ENCODE peak calls at places on chromosomes 3 and 15, in four cellular contexts. G is heart left ventricle, F is tibial nerve, C is lower leg skin. B is an unnamed sample.
A peak's percentile ranks its signal among the peaks of the same experiment; 100 is the strongest.

GRCh38 chr3:180467177-180467576 is 134.8 kb upstream of the TTC14 start:
- DNase-seq in F (no peak), C (no peak), G (no peak), B (no peak)

GRCh38 chr15:52050416-52050815 is 31.4 kb downstream of the MAPK6 start:
- DNase-seq in C (no peak), G (no peak), F (no peak), B (no peak)

GRCh38 chr3:14492948-14493881 is 46.9 kb downstream of the GRIP2 start:
- DNase-seq in F (no peak), G (no peak), C (no peak), B (no peak)

GRCh38 chr3:124650798-124651197 is 79.5 kb upstream of the UMPS start:
- DNase-seq in F (no peak), C (no peak), G (no peak), B (no peak)

GRCh38 chr15:28942521-28943035 is 56.8 kb downstream of the APBA2 start:
- DNase-seq in C (peak; percentile 54), F (no peak), G (no peak), B (no peak)

GRCh38 chr3:174547801-174548200 is 311.3 kb upstream of the NAALADL2 start:
- DNase-seq in G (no peak), F (no peak), C (no peak), B (no peak)

GRCh38 chr3:127697531-127698240 is 24.9 kb downstream of the ABTB1 start:
- DNase-seq in F (peak; percentile 69), C (peak; percentile 95), G (peak; percentile 90), B (peak; percentile 81)

GRCh38 chr3:89043406-89043947 is 63.9 kb upstream of the EPHA3 start:
- DNase-seq in C (no peak), F (no peak), G (no peak), B (no peak)

GRCh38 chr3:115930168-115930567 is 306.9 kb downstream of the GAP43 start:
- DNase-seq in F (no peak), G (no peak), C (no peak), B (no peak)

GRCh38 chr3:78601249-78601648 is 1166.5 kb downstream of the ROBO1 start:
- DNase-seq in C (no peak), G (no peak), F (no peak), B (no peak)

GRCh38 chr3:33602829-33603228 is 115.2 kb downstream of the CLASP2 start:
- DNase-seq in F (no peak), G (peak; percentile 44), C (no peak), B (no peak)

GRCh38 chr3:86180696-86181095 is 810.3 kb downstream of the VGLL3 start:
- DNase-seq in F (no peak), C (no peak), G (no peak), B (no peak)

GRCh38 chr3:51397389-51397788 is 6.3 kb downstream of the RBM15B start:
- DNase-seq in G (no peak), F (no peak), C (peak; percentile 45), B (no peak)

GRCh38 chr3:51393564-51393963 is 2.5 kb downstream of the RBM15B start:
- DNase-seq in G (no peak), C (peak; percentile 81), F (no peak), B (no peak)

GRCh38 chr3:51396401-51396800 is 5.3 kb downstream of the RBM15B start:
- DNase-seq in F (no peak), C (peak; percentile 52), G (no peak), B (no peak)

GRCh38 chr3:51394541-51394940 is 3.5 kb downstream of the RBM15B start:
- DNase-seq in G (no peak), F (no peak), C (peak; percentile 77), B (no peak)

GRCh38 chr3:51395493-51396213 is 4.6 kb downstream of the RBM15B start:
- DNase-seq in F (no peak), G (no peak), C (peak; percentile 64), B (no peak)
- TF ChIP-seq POLR2A in F (no peak), G (no peak), C (no peak), B (peak; percentile 30)

DNA sequence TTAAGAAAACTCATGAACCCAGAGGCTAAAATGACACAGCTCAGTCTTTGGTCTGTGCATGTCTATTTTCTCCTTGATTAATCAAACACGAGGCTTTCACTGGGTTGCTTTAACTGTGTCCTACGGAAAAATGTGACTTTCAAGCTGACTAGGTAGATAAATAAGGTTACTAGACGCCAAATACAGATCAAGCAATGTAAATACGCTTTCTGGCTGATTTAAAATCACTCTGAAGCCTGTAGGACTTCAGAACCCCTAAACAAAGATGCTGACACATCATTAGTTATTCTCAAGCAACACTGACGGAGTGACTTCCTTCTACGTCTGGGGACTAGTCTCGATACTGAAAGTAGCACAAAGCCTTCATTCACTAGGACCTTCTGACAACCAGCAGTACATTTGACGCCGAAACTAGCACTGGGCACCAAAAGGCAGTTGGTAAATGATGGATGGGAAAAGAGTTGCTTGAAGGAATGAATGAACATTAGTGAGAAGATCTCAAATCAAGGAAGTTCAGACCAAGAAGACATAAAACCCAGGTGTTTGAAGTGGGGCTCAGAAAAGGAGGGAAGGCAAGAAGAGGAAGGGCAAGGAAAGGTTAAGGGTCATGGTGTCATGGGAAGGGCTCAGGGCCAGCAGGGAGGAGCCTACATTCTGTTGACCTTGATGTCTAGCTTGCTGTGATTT is 67.1 kb upstream of the CDV3 start:
- DNase-seq in F (no peak), G (no peak), C (no peak), B (no peak)
- TF ChIP-seq POLR2A in F (no peak), G (no peak), C (no peak), B (no peak)

DNA sequence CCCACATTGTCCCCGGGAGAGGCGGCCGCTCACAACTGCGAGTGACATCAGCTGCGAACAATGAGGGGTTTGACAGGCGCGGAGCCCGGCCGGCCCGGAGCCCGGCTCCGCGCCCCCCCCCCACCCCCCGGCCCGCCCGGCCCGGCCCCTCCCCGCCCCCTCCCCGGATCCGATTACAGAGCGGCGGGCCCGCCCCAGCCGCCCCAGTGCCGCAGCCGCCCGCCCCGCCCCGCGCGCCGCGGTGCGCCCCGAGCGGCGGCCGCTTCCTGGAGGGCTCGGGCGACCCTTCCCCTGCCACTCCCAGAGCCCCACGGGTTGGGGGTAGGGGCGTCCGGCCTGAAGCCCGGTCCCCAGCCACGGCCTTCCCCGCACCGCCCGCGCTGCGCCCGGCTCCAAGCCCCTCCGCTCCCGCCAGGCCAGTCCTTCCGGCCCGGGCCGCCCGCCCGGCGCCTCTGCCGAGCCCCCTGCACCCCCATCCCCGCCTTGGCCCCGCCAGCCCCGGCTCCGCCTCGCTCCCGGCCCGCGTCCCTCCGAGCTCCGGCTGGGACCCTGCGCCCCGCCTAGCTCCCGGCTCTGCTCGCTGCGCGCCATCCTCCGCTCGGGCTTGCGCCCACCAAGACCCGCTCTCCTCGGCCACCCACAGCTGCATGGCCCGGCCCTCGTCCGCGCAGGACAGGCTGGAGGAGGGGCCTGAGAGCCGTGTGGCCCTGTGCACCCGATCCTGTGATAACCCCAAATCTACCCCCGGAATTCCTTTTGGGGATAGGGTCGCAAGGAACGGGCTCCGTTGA is at the start of gene PCBP4:
- DNase-seq in G (peak; percentile 87), C (peak; percentile 92), F (peak; percentile 34), B (peak; percentile 52)
- TF ChIP-seq POLR2A in G (no peak), C (no peak), F (peak; percentile 75), B (no peak)

GRCh38 chr3:176941674-176942073 is 255.6 kb downstream of the TBL1XR1 start:
- DNase-seq in G (no peak), C (no peak), F (no peak), B (no peak)
- TF ChIP-seq POLR2A in G (no peak), C (no peak), F (no peak), B (no peak)

DNA sequence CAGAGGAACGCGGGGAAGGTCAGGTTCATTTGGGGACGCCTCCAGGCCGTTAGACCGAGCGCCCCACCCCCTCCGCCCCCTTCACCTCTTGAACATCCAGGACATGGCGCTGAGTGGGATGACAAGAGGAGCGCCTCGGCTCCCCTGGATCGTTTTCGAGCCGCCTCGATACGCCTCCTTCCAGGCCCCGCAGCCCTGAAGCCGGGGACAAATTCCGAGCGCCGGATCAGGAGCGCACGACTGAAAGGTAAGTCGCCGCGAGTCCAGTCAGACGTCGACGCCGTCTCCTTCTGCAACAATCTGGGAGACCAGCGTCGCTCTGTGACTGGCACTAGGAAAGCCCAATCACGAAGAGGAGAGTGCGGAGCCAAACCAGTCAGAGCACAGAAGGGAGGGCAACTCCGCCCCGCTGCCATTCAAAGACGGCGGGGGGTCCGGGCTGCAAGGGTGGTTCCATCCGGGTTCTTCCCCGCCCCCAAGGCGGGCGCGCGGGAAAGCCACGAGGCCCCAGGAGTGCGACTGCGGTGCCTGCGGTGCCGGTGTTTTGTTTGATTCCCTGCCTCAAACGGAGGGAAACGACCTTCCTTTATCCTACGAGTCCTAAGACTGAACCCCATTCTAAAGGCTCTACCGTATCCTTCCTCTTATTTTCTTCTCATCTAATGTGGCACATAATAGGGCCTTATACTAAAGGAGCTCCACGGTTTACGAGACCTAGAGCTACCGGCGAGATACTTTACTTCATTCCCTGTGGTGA is at the start of gene HLTF:
- DNase-seq in F (peak; percentile 86), G (peak; percentile 97), C (peak; percentile 97), B (peak; percentile 95)
- TF ChIP-seq POLR2A in F (peak; percentile 71), G (no peak), C (no peak), B (peak; percentile 78)

GRCh38 chr3:46565607-46566039 is 479 bp downstream of the LRRC2 start:
- DNase-seq in C (peak; percentile 91), F (no peak), G (peak; percentile 63), B (peak; percentile 55)
- TF ChIP-seq POLR2A in C (no peak), F (no peak), G (no peak), B (no peak)